ENCODE peak calls at places on chromosomes 2 and 18, in eight cellular contexts. O, M, S, Z, R, V, Q and E are unnamed samples.

GRCh38 chr2:10910625-10911024 is 1.1 kb upstream of the KCNF1 start:
- DNase-seq in O (no peak), M (no peak), Q (no peak), V (no peak), Z (no peak), R (peak), S (no peak), E (no peak)

GRCh38 chr2:197705912-197706838 is 1.0 kb downstream of the MARS2 start:
- DNase-seq in O (peak), Q (peak), V (no peak), Z (peak), M (peak), R (peak), S (no peak), E (no peak)

GRCh38 chr18:13271512-13271911 is 53.0 kb downstream of the LDLRAD4 start:
- DNase-seq in R (no peak), O (no peak), Q (no peak), S (no peak), V (no peak), M (no peak), Z (no peak), E (peak)

GRCh38 chr18:50793641-50794565 is 25.9 kb downstream of the MRO start:
- DNase-seq in V (no peak), O (no peak), M (no peak), R (no peak), Z (no peak), S (no peak), Q (no peak), E (no peak)

GRCh38 chr2:217953011-217953481 is 49.7 kb downstream of the TNS1 start:
- DNase-seq in S (no peak), V (no peak), Q (no peak), O (no peak), R (no peak), M (no peak), Z (no peak), E (no peak)

GRCh38 chr2:100955226-100955625 is 46.9 kb upstream of the RPL31 start:
- DNase-seq in V (no peak), Q (no peak), R (no peak), S (no peak), M (no peak), Z (no peak), O (no peak), E (no peak)

GRCh38 chr2:133377599-133377998 is 190.7 kb downstream of the NCKAP5 start:
- DNase-seq in M (no peak), V (no peak), R (peak), Z (no peak), S (no peak), O (no peak), Q (no peak), E (no peak)

GRCh38 chr2:47272031-47272864 is 117.1 kb upstream of the STPG4 start:
- DNase-seq in Z (peak), M (peak), Q (peak), R (peak), S (no peak), O (peak), V (peak), E (no peak)

GRCh38 chr2:160695402-160696060 is 201.9 kb upstream of the RBMS1 start:
- DNase-seq in M (no peak), V (no peak), S (no peak), O (no peak), Z (peak), R (no peak), Q (no peak), E (no peak)

GRCh38 chr2:163528640-163529217 is 207.1 kb downstream of the FIGN start:
- DNase-seq in R (no peak), V (no peak), M (no peak), Z (no peak), S (no peak), Q (no peak), O (no peak), E (no peak)

GRCh38 chr2:185813707-185814106 is 75.1 kb downstream of the FSIP2 start:
- DNase-seq in Z (no peak), M (no peak), R (no peak), Q (no peak), S (no peak), V (no peak), O (no peak), E (no peak)

GRCh38 chr2:187875836-187876235 is 321.6 kb upstream of the TFPI start:
- DNase-seq in Q (no peak), V (no peak), M (no peak), S (no peak), Z (no peak), O (no peak), R (no peak), E (no peak)

GRCh38 chr2:209614630-209615369 is 156.8 kb upstream of the UNC80 start:
- DNase-seq in M (no peak), Z (no peak), Q (no peak), S (no peak), V (no peak), O (no peak), R (peak), E (no peak)

GRCh38 chr2:112867701-112868631 is 31.4 kb upstream of the IL1B start:
- DNase-seq in Z (peak), V (no peak), Q (no peak), R (no peak), S (no peak), O (no peak), M (no peak), E (no peak)

GRCh38 chr2:88658318-88658717 is 31.1 kb upstream of the EIF2AK3 start:
- DNase-seq in M (no peak), R (no peak), O (no peak), Z (peak), S (peak), V (no peak), Q (no peak), E (no peak)

GRCh38 chr2:48589170-48589767 is 28.4 kb upstream of the GTF2A1L start:
- DNase-seq in R (no peak), M (peak), S (peak), V (no peak), O (peak), Z (peak), Q (peak), E (no peak)

GRCh38 chr18:57916684-57917083 is 113.6 kb upstream of the ATP8B1 start:
- DNase-seq in S (no peak), O (no peak), Z (no peak), V (no peak), R (no peak), Q (peak), M (no peak), E (no peak)

GRCh38 chr2:231167745-231168459 is 30.5 kb upstream of the ARMC9 start:
- DNase-seq in O (no peak), Z (no peak), Q (no peak), M (no peak), V (no peak), R (no peak), S (peak), E (no peak)

GRCh38 chr2:20356042-20356441 is 5.4 kb upstream of the PUM2 start:
- DNase-seq in S (peak), M (no peak), O (peak), Z (peak), R (no peak), Q (peak), V (no peak), E (no peak)

GRCh38 chr18:79393626-79394401 is 1.9 kb upstream of the NFATC1 start:
- DNase-seq in V (no peak), S (peak), O (no peak), R (peak), Z (peak), Q (no peak), M (peak), E (peak)

GRCh38 chr2:168033966-168034365 is 213.4 kb downstream of the STK39 start:
- DNase-seq in Z (peak), O (no peak), S (no peak), Q (no peak), M (no peak), R (no peak), V (no peak), E (no peak)

GRCh38 chr2:191318729-191319078 is 73.5 kb downstream of the MYO1B start:
- DNase-seq in M (peak), S (peak), O (no peak), V (no peak), Q (no peak), R (peak), Z (peak), E (no peak)

GRCh38 chr18:2881490-2882195 is 34.8 kb downstream of the EMILIN2 start:
- DNase-seq in M (peak), Q (peak), V (no peak), S (peak), O (peak), Z (peak), R (no peak), E (no peak)

GRCh38 chr18:57004366-57005121 is 142.3 kb upstream of the BOD1L2 start:
- DNase-seq in M (no peak), S (peak), O (peak), Z (peak), V (no peak), R (no peak), Q (no peak), E (no peak)

GRCh38 chr2:23925702-23926288 is 1.1 kb downstream of the ATAD2B start:
- DNase-seq in R (no peak), S (peak), V (peak), M (no peak), Q (peak), Z (peak), O (peak), E (no peak)

DNA sequence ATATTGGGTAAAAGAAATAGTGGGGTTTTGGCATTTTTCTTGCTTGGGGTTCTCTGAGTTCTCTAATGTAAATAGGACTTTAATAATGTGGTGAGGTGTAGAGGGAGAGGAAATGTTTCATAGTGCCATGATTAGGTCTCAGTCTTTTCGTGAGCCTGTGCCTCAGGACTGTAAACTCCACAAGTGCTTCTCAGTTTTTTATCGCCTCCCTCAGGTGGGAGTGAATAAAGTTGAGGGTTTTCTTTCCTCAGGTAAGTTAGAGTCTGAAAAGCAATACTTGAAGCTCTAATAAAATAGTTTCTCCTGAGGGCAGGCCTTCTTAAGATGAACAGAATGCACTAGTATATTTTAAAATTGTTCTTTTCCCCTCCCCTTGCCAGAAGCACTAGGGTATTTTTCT is 243.1 kb upstream of the SETBP1 start:
- DNase-seq in Q (no peak), V (no peak), S (no peak), O (no peak), M (no peak), R (no peak), Z (no peak), E (no peak)
- TF ChIP-seq CTCF in Q (no peak), V (no peak), S (no peak), O (no peak), M (no peak), R (peak), Z (no peak), E (no peak)

GRCh38 chr2:46087492-46087891 is 209.7 kb upstream of the EPAS1 start:
- DNase-seq in R (no peak), S (no peak), M (no peak), Z (no peak), Q (no peak), O (no peak), V (no peak), E (no peak)

GRCh38 chr2:46091961-46092667 is 205.1 kb upstream of the EPAS1 start:
- DNase-seq in V (no peak), S (no peak), R (no peak), Q (no peak), O (no peak), M (no peak), Z (no peak), E (no peak)

GRCh38 chr2:46094689-46095088 is 202.5 kb upstream of the EPAS1 start:
- DNase-seq in Z (no peak), R (no peak), O (no peak), V (no peak), S (no peak), M (no peak), Q (no peak), E (no peak)

GRCh38 chr2:46086578-46087070 is 210.6 kb upstream of the EPAS1 start:
- DNase-seq in M (no peak), S (no peak), Q (no peak), R (no peak), V (no peak), O (no peak), Z (no peak), E (no peak)

GRCh38 chr2:46091004-46091403 is 206.2 kb upstream of the EPAS1 start:
- DNase-seq in R (peak), O (no peak), S (no peak), V (no peak), M (no peak), Q (no peak), Z (no peak), E (no peak)
- TF ChIP-seq CTCF in R (peak), O (no peak), S (peak), V (no peak), M (no peak), Q (no peak), Z (no peak), E (peak)

GRCh38 chr2:164719996-164720941 is 99.0 kb upstream of the GRB14 start:
- DNase-seq in Q (no peak), O (no peak), V (no peak), R (no peak), M (no peak), Z (peak), S (peak), E (no peak)

GRCh38 chr2:164714471-164714870 is 93.2 kb upstream of the GRB14 start:
- DNase-seq in Q (no peak), S (no peak), O (no peak), Z (no peak), R (no peak), V (no peak), M (no peak), E (no peak)

GRCh38 chr2:164721425-164721824 is 100.1 kb upstream of the GRB14 start:
- DNase-seq in S (no peak), M (no peak), Q (no peak), O (no peak), V (no peak), R (no peak), Z (no peak), E (no peak)

GRCh38 chr2:164711246-164712138 is 90.2 kb upstream of the GRB14 start:
- DNase-seq in O (no peak), Z (no peak), S (no peak), V (no peak), Q (no peak), M (no peak), R (no peak), E (no peak)

DNA sequence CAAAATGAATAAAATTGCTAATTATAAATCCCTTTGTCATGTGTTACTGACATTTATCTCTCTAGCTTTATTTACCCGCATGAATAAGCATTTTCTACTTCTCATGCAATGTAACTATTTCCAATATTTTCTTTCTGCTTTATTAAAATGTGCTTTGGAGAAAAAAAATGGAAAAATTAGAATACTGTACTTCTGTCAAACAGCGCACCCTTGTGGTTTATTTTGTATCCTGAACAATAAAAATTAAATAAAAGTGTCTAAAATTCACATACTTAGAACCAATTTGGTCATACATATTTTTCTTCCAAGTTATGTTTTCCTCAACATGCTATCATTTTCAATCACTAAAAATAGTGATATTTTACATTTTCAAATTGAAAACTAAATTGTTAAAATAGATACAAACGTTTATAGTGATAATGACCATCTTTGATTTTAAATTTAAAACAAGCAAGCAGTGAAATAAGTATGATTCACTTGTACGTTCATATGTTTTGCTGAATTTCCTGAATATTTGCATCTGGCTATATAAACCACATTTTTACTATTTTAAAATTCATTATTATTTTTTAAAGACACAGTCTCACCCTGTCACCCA is 95.8 kb upstream of the GRB14 start:
- DNase-seq in Z (peak), M (peak), S (no peak), R (no peak), O (no peak), V (no peak), Q (no peak), E (no peak)
- TF ChIP-seq CTCF in Z (peak), M (peak), S (peak), R (peak), O (peak), V (peak), Q (peak), E (peak)

GRCh38 chr18:49464718-49465598 is 4.5 kb upstream of the DYM start:
- DNase-seq in O (no peak), Q (peak), Z (no peak), V (no peak), R (peak), M (no peak), S (peak), E (no peak)
- TF ChIP-seq CTCF in O (no peak), Q (peak), Z (no peak), V (no peak), R (no peak), M (no peak), S (no peak), E (peak)

DNA sequence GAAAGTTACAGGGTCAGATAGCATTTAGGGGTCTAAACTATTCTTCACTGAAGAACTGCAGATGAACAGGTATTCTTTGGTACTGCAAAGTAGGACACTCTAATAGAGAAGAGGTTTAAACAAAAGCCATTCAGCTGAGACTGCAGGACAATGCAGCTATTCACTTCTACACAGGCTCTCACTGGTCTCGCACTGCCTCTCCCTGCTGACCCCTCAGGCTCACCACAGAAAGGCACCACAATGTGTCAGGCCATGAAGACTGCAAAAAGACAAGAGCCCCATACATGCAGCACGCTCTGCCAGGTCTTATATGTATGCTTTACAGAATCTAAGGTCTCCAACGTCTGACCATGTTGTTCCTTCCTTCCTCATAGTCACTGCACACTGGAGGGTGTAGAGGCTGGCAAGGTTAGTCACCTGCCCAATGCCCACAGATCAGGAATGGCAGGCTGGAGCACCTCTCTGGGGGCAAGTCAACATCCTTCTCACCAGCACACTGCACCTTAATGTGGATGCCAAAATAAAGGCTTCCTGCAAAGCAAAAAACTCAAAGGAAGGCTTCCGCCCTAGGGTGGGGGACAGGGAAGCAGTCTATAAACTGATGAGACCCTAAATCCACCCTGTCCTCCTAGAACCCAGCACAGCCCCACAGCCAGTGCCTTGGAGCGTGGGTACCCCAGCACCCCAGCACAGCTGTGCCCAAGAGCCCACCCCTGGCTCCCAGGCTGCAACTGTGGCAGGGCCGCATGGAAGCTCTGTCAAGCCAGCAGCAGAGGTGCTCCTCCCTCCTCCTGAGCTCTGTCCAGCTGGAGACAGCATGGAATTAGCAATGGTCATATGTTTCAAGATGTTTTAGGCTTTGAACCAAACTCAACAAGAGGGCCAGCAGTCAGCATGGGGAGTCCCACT is 10.7 kb upstream of the RNU4ATAC start:
- DNase-seq in S (no peak), R (no peak), M (no peak), O (no peak), Q (no peak), Z (no peak), V (no peak), E (no peak)
- TF ChIP-seq CTCF in S (no peak), R (no peak), M (no peak), O (no peak), Q (no peak), Z (no peak), V (no peak), E (no peak)

DNA sequence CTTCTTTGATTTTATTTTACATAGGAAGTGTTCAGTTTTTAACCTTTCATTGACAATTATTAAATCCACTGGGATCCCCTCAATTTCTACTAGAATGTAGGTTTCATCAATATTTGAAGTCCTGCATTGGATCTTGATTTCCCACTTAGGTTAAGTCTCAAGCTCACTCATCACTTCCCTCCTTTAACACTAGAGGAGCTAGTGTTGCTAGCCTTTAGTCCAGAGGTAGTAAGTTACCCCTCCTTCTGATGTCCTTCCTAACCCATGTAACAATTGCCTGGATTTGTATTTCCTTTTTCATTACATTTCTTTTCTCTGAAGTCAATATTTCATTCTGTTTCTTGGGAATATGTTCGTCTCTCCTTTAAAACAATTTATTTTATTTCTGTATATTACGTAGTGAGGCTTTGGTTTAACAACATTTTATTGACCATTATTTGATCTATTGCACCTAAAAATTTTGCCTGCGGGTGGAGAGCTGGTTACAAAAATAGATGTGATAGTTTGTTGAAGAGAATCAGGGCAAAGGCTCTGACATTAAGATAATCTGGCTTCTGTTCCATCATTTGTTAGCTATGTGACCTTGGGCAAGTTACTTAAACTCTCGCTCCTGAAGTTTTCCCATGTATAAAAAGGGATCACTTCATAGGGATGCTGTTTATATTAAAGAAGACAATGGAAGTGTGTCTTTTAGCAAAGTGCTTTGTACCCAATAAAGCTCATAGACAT is 833.0 kb downstream of the SLC4A3 start:
- DNase-seq in Z (peak), V (no peak), R (no peak), Q (no peak), M (no peak), S (no peak), O (no peak), E (no peak)
- TF ChIP-seq CTCF in Z (peak), V (no peak), R (peak), Q (no peak), M (peak), S (peak), O (peak), E (peak)

GRCh38 chr18:47253101-47253654 is 1.7 kb upstream of the SKOR2 start:
- DNase-seq in M (no peak), S (no peak), V (no peak), R (peak), Z (no peak), O (no peak), Q (no peak), E (no peak)

GRCh38 chr18:47248610-47249343 is 2.7 kb downstream of the SKOR2 start:
- DNase-seq in R (peak), S (no peak), Q (no peak), O (no peak), M (peak), V (no peak), Z (no peak), E (no peak)

GRCh38 chr18:47249602-47250001 is 1.9 kb downstream of the SKOR2 start:
- DNase-seq in Q (no peak), S (no peak), Z (no peak), O (no peak), V (no peak), R (no peak), M (no peak), E (no peak)

GRCh38 chr18:47250415-47251046 is 929 bp downstream of the SKOR2 start:
- DNase-seq in S (no peak), Z (no peak), M (peak), Q (no peak), V (no peak), O (no peak), R (peak), E (no peak)

GRCh38 chr18:47251289-47252120 is at the start of gene SKOR2:
- DNase-seq in V (no peak), O (no peak), R (peak), Q (no peak), M (peak), S (no peak), Z (no peak), E (no peak)
- TF ChIP-seq CTCF in V (no peak), O (no peak), R (no peak), Q (no peak), M (no peak), S (no peak), Z (no peak), E (no peak)

GRCh38 chr2:235594041-235594440 is 100.2 kb downstream of the AGAP1 start:
- DNase-seq in V (no peak), Z (peak), Q (peak), M (no peak), S (no peak), O (peak), R (no peak), E (no peak)
- TF ChIP-seq CTCF in V (peak), Z (peak), Q (peak), M (peak), S (peak), O (peak), R (peak), E (peak)